ENCODE peak calls at places on chromosomes 6 and 20, in ten cellular contexts. C, O, K, D, N, V, I, E, X and Z are unnamed samples.

GRCh38 chr6:8627085-8627861 is 191.9 kb upstream of the SLC35B3 start:
- DNase-seq in O (no peak), D (no peak), V (peak; percentile 58), N (no peak), C (no peak), K (no peak), I (no peak), E (no peak), X (peak; percentile 13), Z (no peak)

GRCh38 chr6:116217069-116217468 is 36.8 kb downstream of the TSPYL4 start:
- DNase-seq in K (no peak), I (no peak), N (no peak), O (peak; percentile 22), D (no peak), E (no peak), V (peak; percentile 32), X (peak; percentile 52), C (peak; percentile 47), Z (no peak)

GRCh38 chr6:46648869-46649488 is 3.6 kb downstream of the CYP39A1 start:
- DNase-seq in K (no peak), O (no peak), N (no peak), I (no peak), X (peak; percentile 17), E (no peak), V (no peak), C (no peak), D (no peak), Z (no peak)

GRCh38 chr6:17389274-17389847 is 4.0 kb upstream of the CAP2 start:
- DNase-seq in D (no peak), I (no peak), K (no peak), C (no peak), X (no peak), E (no peak), N (no peak), V (no peak), O (no peak), Z (no peak)

GRCh38 chr20:9912858-9913434 is 74.1 kb upstream of the PAK5 start:
- DNase-seq in I (peak; percentile 66), D (no peak), C (peak; percentile 21), O (peak; percentile 40), V (peak; percentile 14), X (peak; percentile 58), N (peak; percentile 3), K (no peak), E (peak; percentile 5), Z (peak; percentile 31)

GRCh38 chr20:22370137-22370536 is 214.2 kb downstream of the FOXA2 start:
- DNase-seq in I (no peak), C (no peak), V (no peak), K (no peak), X (no peak), O (no peak), E (no peak), D (no peak), N (no peak), Z (no peak)

GRCh38 chr20:32538526-32538918 is 46.6 kb downstream of the NOL4L start:
- DNase-seq in I (no peak), E (no peak), X (peak; percentile 67), O (peak; percentile 58), D (no peak), K (peak; percentile 56), C (peak; percentile 58), V (no peak), N (no peak), Z (no peak)

GRCh38 chr6:52887912-52888535 is 21.5 kb downstream of the GSTA3 start:
- DNase-seq in K (no peak), O (no peak), C (no peak), X (peak; percentile 19), I (no peak), N (no peak), D (no peak), E (no peak), V (peak; percentile 60), Z (no peak)

GRCh38 chr6:122781716-122782115 is 2.2 kb downstream of the FABP7 start:
- DNase-seq in I (no peak), V (no peak), K (no peak), E (no peak), O (no peak), N (no peak), D (no peak), C (no peak), X (no peak), Z (no peak)

GRCh38 chr6:122778334-122778733 is 1.2 kb upstream of the FABP7 start:
- DNase-seq in N (no peak), O (no peak), C (no peak), D (no peak), K (no peak), V (no peak), I (no peak), X (no peak), E (no peak), Z (no peak)

GRCh38 chr6:122778961-122779671 is 400 bp upstream of the FABP7 start:
- DNase-seq in E (no peak), C (no peak), O (peak; percentile 67), X (no peak), N (no peak), V (peak; percentile 35), I (no peak), K (no peak), D (no peak), Z (no peak)

GRCh38 chr6:122779672-122780066 is at the start of gene FABP7:
- DNase-seq in D (no peak), N (no peak), E (no peak), X (no peak), K (no peak), C (no peak), I (no peak), V (no peak), O (peak; percentile 3), Z (no peak)

GRCh38 chr6:122780114-122780513 is 598 bp downstream of the FABP7 start:
- DNase-seq in K (no peak), E (no peak), X (no peak), O (peak; percentile 23), D (no peak), C (no peak), V (no peak), N (no peak), I (no peak), Z (no peak)
- H3K4me3 ChIP-seq in K (no peak overlapping the region), E (no peak overlapping the region), X (no peak overlapping the region), O (no peak overlapping the region), D (no peak overlapping the region), C (no peak overlapping the region), V (no peak overlapping the region), N (no peak overlapping the region), I (no peak overlapping the region), Z (no peak overlapping the region)

DNA sequence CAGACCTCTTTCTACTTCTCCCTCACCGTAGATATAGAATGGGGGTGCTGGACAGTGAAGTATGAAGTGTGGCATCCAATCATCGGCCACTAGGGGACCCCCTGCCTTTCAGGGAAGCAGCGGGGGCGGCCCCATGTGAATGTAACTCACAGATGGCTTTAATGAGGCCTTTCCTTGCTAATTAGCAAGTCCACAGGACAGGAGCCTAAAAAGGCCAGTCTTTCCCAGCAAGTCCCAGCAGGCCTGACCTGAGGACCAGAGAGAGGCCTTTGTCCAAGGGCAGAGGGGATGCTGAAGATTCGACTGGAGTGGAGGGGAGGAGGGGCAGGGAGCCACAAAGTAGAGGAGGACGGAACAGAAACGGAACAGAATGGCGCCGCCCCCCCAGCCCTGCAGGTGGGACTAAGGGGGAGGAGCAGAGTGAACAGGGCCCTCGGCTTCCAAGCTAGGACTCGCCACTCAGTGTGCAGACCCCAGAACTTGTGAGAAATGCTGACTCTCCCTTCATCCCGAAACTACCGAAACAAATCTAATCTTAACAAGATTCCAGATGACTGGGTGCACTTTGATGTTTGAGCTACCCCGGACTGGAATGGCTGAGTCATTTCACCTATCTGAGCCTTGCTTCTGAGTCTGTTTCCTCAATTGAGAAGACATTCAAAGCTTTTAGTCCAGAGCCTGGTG is 5.8 kb downstream of the C6orf132 start:
- DNase-seq in X (peak; percentile 76), I (no peak), O (peak; percentile 51), D (no peak), N (peak; percentile 42), E (no peak), C (peak; percentile 10), V (peak; percentile 91), K (peak; percentile 45), Z (no peak)
- H3K4me3 ChIP-seq in X (no peak overlapping the region), I (no peak overlapping the region), O (no peak overlapping the region), D (no peak overlapping the region), N (no peak overlapping the region), E (no peak overlapping the region), C (no peak overlapping the region), V (no peak overlapping the region), K (no peak overlapping the region), Z (no peak overlapping the region)

GRCh38 chr6:145816392-145816791 is 1.8 kb upstream of the FBXO30 start:
- DNase-seq in N (no peak), E (no peak), O (no peak), D (no peak), X (no peak), I (no peak), V (no peak), C (no peak), K (no peak), Z (no peak)

GRCh38 chr6:145814501-145815350 is at the start of gene FBXO30:
- DNase-seq in D (peak; percentile 93), I (peak; percentile 85), O (peak; percentile 90), V (peak; percentile 87), X (peak; percentile 94), C (peak; percentile 93), E (peak; percentile 22), N (peak; percentile 61), K (peak; percentile 97), Z (peak; percentile 39)

GRCh38 chr6:145814035-145814500 is 527 bp downstream of the FBXO30 start:
- DNase-seq in N (no peak), O (peak; percentile 60), V (peak; percentile 48), E (peak; percentile 37), K (no peak), D (peak; percentile 33), I (no peak), C (peak; percentile 47), X (peak; percentile 45), Z (no peak)

GRCh38 chr6:145815875-145816274 is 1.3 kb upstream of the FBXO30 start:
- DNase-seq in V (no peak), C (peak; percentile 42), K (no peak), X (peak; percentile 17), D (no peak), E (no peak), I (no peak), N (no peak), O (no peak), Z (no peak)

DNA sequence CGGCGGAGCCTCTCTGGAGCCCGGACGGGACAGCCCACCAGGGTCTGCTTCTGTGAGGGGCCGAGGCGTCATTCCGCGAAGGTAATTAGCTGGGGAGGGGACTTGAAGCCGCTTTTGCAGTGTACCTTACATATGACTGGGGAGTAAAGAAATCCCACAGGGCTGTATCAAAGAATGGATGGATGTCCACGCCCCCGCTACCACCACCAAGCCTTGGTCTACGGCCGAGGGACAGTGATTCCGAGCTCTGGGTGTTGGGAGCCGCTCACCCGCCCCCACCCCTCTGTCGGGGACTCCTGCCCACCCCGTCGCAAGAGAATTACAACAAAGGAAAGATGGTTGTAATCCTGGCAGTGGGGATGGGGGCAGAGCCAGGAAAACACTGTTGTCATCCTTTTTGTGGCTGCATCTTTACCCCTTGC is 767 bp upstream of the FBXO30 start:
- DNase-seq in D (peak; percentile 16), E (no peak), I (no peak), C (no peak), N (no peak), V (peak; percentile 43), X (peak; percentile 48), K (no peak), O (no peak), Z (no peak)
- H3K4me3 ChIP-seq in D (peak overlapping the region; percentile 79), E (peak overlapping the region; percentile 95), I (peak overlapping the region; percentile 66), C (peak overlapping the region; percentile 84), N (peak overlapping the region; percentile 69), V (peak overlapping the region; percentile 76), X (peak overlapping the region; percentile 73), K (peak overlapping the region; percentile 65), O (peak overlapping the region; percentile 67), Z (peak overlapping the region; percentile 79)

GRCh38 chr6:90285611-90286381 is 10.8 kb downstream of the BACH2 start:
- DNase-seq in O (peak; percentile 94), I (peak; percentile 89), X (peak; percentile 91), V (peak; percentile 97), D (peak; percentile 82), N (peak; percentile 77), E (no peak), C (peak; percentile 79), K (peak; percentile 86), Z (peak; percentile 64)

GRCh38 chr6:90286884-90287488 is 9.7 kb downstream of the BACH2 start:
- DNase-seq in O (peak; percentile 66), D (no peak), C (peak; percentile 73), K (no peak), X (peak; percentile 42), N (no peak), E (no peak), V (peak; percentile 19), I (no peak), Z (no peak)

GRCh38 chr6:90284236-90284744 is 12.4 kb downstream of the BACH2 start:
- DNase-seq in D (no peak), X (peak; percentile 74), C (no peak), K (no peak), V (peak; percentile 98), O (no peak), E (no peak), I (no peak), N (peak; percentile 82), Z (peak; percentile 79)

GRCh38 chr6:90288404-90288803 is 8.2 kb downstream of the BACH2 start:
- DNase-seq in D (no peak), E (no peak), N (no peak), V (peak; percentile 61), O (no peak), X (peak; percentile 23), I (no peak), C (no peak), K (no peak), Z (no peak)

GRCh38 chr6:90284745-90285481 is 11.7 kb downstream of the BACH2 start:
- DNase-seq in C (peak; percentile 84), O (no peak), E (no peak), N (no peak), V (peak; percentile 90), I (no peak), K (no peak), D (no peak), X (no peak), Z (no peak)
- H3K4me3 ChIP-seq in C (peak overlapping the region; percentile 89), O (no peak overlapping the region), E (no peak overlapping the region), N (peak overlapping the region; percentile 53), V (peak overlapping the region; percentile 29), I (no peak overlapping the region), K (no peak overlapping the region), D (peak overlapping the region; percentile 52), X (no peak overlapping the region), Z (peak overlapping the region; percentile 22)